ENCODE peak calls at places on chromosomes 4 and X, in six cellular contexts. One of them, this sample, is unnamed.

GRCh38 chr4:39528056-39528465 is 822 bp upstream of the UGDH start:
- DNase-seq in HFFc6: peak
- DNase-seq in D721Med: no peak
- DNase-seq in hepatocyte: no peak
- DNase-seq in fibroblast of lung: peak
- DNase-seq in GM20000: no peak
- DNase-seq in this sample: no peak

GRCh38 chr4:107683873-107684272 is 36.2 kb downstream of the PAPSS1 start:
- DNase-seq in hepatocyte: no peak
- DNase-seq in fibroblast of lung: no peak
- DNase-seq in HFFc6: no peak
- DNase-seq in D721Med: no peak
- DNase-seq in GM20000: no peak
- DNase-seq in this sample: no peak

GRCh38 chr4:48175328-48175727 is 41.3 kb upstream of the TXK start:
- DNase-seq in hepatocyte: no peak
- DNase-seq in HFFc6: no peak
- DNase-seq in fibroblast of lung: no peak
- DNase-seq in GM20000: no peak
- DNase-seq in D721Med: no peak
- DNase-seq in this sample: no peak

GRCh38 chr4:108620933-108621905 is 843 bp downstream of the RPL34 start:
- DNase-seq in fibroblast of lung: peak
- DNase-seq in HFFc6: no peak
- DNase-seq in D721Med: no peak
- DNase-seq in GM20000: no peak
- DNase-seq in hepatocyte: no peak
- DNase-seq in this sample: no peak

GRCh38 chrX:115679460-115679859 is 118.5 kb downstream of the PLS3 start:
- DNase-seq in GM20000: no peak
- DNase-seq in fibroblast of lung: peak
- DNase-seq in D721Med: no peak
- DNase-seq in HFFc6: peak
- DNase-seq in hepatocyte: peak
- DNase-seq in this sample: no peak

GRCh38 chr4:40722576-40723161 is 27.1 kb upstream of the NSUN7 start:
- DNase-seq in hepatocyte: peak
- DNase-seq in D721Med: no peak
- DNase-seq in GM20000: peak
- DNase-seq in HFFc6: no peak
- DNase-seq in fibroblast of lung: no peak
- DNase-seq in this sample: no peak

GRCh38 chr4:2745516-2745915 is 10.6 kb downstream of the TNIP2 start:
- DNase-seq in D721Med: no peak
- DNase-seq in hepatocyte: no peak
- DNase-seq in HFFc6: no peak
- DNase-seq in GM20000: no peak
- DNase-seq in fibroblast of lung: no peak
- DNase-seq in this sample: no peak

GRCh38 chr4:128571747-128572146 is 237.8 kb upstream of the JADE1 start:
- DNase-seq in D721Med: no peak
- DNase-seq in HFFc6: peak
- DNase-seq in hepatocyte: peak
- DNase-seq in fibroblast of lung: peak
- DNase-seq in GM20000: no peak
- DNase-seq in this sample: no peak

GRCh38 chrX:2325076-2325784 is 175.5 kb downstream of the DHRSX start:
- DNase-seq in HFFc6: peak
- DNase-seq in D721Med: no peak
- DNase-seq in GM20000: no peak
- DNase-seq in hepatocyte: no peak
- DNase-seq in fibroblast of lung: peak
- DNase-seq in this sample: no peak

GRCh38 chr4:118834960-118835895 is 698 bp downstream of the SEC24D start:
- DNase-seq in hepatocyte: peak
- DNase-seq in GM20000: peak
- DNase-seq in HFFc6: peak
- DNase-seq in fibroblast of lung: peak
- DNase-seq in D721Med: no peak
- DNase-seq in this sample: peak

GRCh38 chr4:65018313-65018712 is 609.1 kb upstream of the TECRL start:
- DNase-seq in GM20000: no peak
- DNase-seq in hepatocyte: no peak
- DNase-seq in fibroblast of lung: no peak
- DNase-seq in HFFc6: no peak
- DNase-seq in D721Med: no peak
- DNase-seq in this sample: no peak

GRCh38 chrX:141839856-141840255 is 1.7 kb downstream of the MAGEC3 start:
- DNase-seq in GM20000: no peak
- DNase-seq in hepatocyte: no peak
- DNase-seq in fibroblast of lung: peak
- DNase-seq in HFFc6: peak
- DNase-seq in D721Med: no peak
- DNase-seq in this sample: no peak

GRCh38 chrX:110142096-110142495 is 139.2 kb downstream of the TMEM164 start:
- DNase-seq in GM20000: no peak
- DNase-seq in fibroblast of lung: no peak
- DNase-seq in HFFc6: no peak
- DNase-seq in D721Med: no peak
- DNase-seq in hepatocyte: no peak
- DNase-seq in this sample: no peak

GRCh38 chr4:23269583-23269982 is 576.8 kb downstream of the GBA3 start:
- DNase-seq in fibroblast of lung: no peak
- DNase-seq in hepatocyte: no peak
- DNase-seq in HFFc6: no peak
- DNase-seq in D721Med: no peak
- DNase-seq in GM20000: no peak
- DNase-seq in this sample: no peak

GRCh38 chrX:130184857-130185256 is 13.1 kb downstream of the RAB33A start:
- DNase-seq in D721Med: no peak
- DNase-seq in HFFc6: no peak
- DNase-seq in hepatocyte: no peak
- DNase-seq in GM20000: no peak
- DNase-seq in fibroblast of lung: no peak
- DNase-seq in this sample: no peak

GRCh38 chrX:73127700-73128241 is 48.5 kb upstream of the PABPC1L2A start:
- DNase-seq in GM20000: no peak
- DNase-seq in HFFc6: no peak
- DNase-seq in hepatocyte: peak
- DNase-seq in fibroblast of lung: no peak
- DNase-seq in D721Med: no peak
- DNase-seq in this sample: no peak

GRCh38 chr4:105472871-105473339 is 957 bp downstream of the PPA2 start:
- DNase-seq in fibroblast of lung: peak
- DNase-seq in hepatocyte: no peak
- DNase-seq in D721Med: no peak
- DNase-seq in GM20000: no peak
- DNase-seq in HFFc6: no peak
- DNase-seq in this sample: no peak

GRCh38 chr4:170259631-170260153 is 169.9 kb upstream of the AADAT start:
- DNase-seq in HFFc6: peak
- DNase-seq in D721Med: no peak
- DNase-seq in hepatocyte: peak
- DNase-seq in GM20000: peak
- DNase-seq in fibroblast of lung: peak
- DNase-seq in this sample: peak

GRCh38 chr4:147714575-147715401 is 17.1 kb upstream of the ARHGAP10 start:
- DNase-seq in hepatocyte: no peak
- DNase-seq in D721Med: no peak
- DNase-seq in GM20000: no peak
- DNase-seq in fibroblast of lung: peak
- DNase-seq in HFFc6: peak
- DNase-seq in this sample: no peak

GRCh38 chr4:2812985-2813384 is 20.1 kb downstream of the SH3BP2 start:
- DNase-seq in D721Med: no peak
- DNase-seq in fibroblast of lung: no peak
- DNase-seq in hepatocyte: no peak
- DNase-seq in GM20000: no peak
- DNase-seq in HFFc6: no peak
- DNase-seq in this sample: no peak

GRCh38 chr4:89290727-89291126 is 16.9 kb downstream of the GPRIN3 start:
- DNase-seq in D721Med: no peak
- DNase-seq in fibroblast of lung: no peak
- DNase-seq in HFFc6: no peak
- DNase-seq in hepatocyte: no peak
- DNase-seq in GM20000: no peak
- DNase-seq in this sample: no peak

GRCh38 chrX:1455948-1456280 is 3.2 kb upstream of the ASMTL start:
- DNase-seq in GM20000: no peak
- DNase-seq in HFFc6: no peak
- DNase-seq in fibroblast of lung: no peak
- DNase-seq in hepatocyte: no peak
- DNase-seq in D721Med: no peak
- DNase-seq in this sample: no peak

GRCh38 chr4:5266991-5267390 is 215.7 kb downstream of the STK32B start:
- DNase-seq in hepatocyte: no peak
- DNase-seq in D721Med: no peak
- DNase-seq in GM20000: no peak
- DNase-seq in fibroblast of lung: peak
- DNase-seq in HFFc6: no peak
- DNase-seq in this sample: no peak

GRCh38 chr4:39342731-39343130 is 23.4 kb downstream of the RFC1 start:
- DNase-seq in D721Med: no peak
- DNase-seq in hepatocyte: no peak
- DNase-seq in HFFc6: no peak
- DNase-seq in GM20000: no peak
- DNase-seq in fibroblast of lung: no peak
- DNase-seq in this sample: no peak

DNA sequence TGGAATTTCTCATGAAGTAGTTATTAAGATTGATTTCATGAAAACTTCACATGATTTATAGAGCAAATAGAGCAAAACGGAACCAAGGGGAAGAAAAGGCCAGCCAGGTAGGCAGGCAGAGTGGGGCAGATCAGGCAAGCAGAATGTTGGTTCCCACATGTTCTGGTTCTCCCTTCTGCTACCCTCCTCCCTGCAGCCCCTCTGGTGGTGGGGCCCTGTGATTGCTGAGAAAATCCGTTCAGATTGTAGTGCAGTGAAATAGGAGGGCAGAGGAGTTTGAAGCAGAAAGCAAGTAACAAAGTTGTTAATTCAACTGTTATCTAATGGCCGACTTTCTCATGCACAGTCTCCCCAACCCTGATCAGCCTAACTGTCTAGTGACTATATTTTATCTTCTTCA is 185.3 kb downstream of the MID1IP1 start:
- DNase-seq in D721Med: no peak
- DNase-seq in hepatocyte: no peak
- DNase-seq in GM20000: no peak
- DNase-seq in HFFc6: no peak
- DNase-seq in fibroblast of lung: no peak
- DNase-seq in this sample: no peak
- TF ChIP-seq CTCF in D721Med: no peak
- TF ChIP-seq CTCF in hepatocyte: no peak
- TF ChIP-seq CTCF in GM20000: no peak
- TF ChIP-seq CTCF in HFFc6: no peak
- TF ChIP-seq CTCF in fibroblast of lung: no peak
- TF ChIP-seq CTCF in this sample: no peak

GRCh38 chrX:103536732-103537131 is 17.4 kb upstream of the RAB40A start:
- DNase-seq in HFFc6: no peak
- DNase-seq in GM20000: no peak
- DNase-seq in D721Med: no peak
- DNase-seq in hepatocyte: no peak
- DNase-seq in fibroblast of lung: no peak
- DNase-seq in this sample: no peak
- TF ChIP-seq CTCF in HFFc6: no peak
- TF ChIP-seq CTCF in GM20000: no peak
- TF ChIP-seq CTCF in D721Med: no peak
- TF ChIP-seq CTCF in hepatocyte: no peak
- TF ChIP-seq CTCF in fibroblast of lung: no peak
- TF ChIP-seq CTCF in this sample: no peak

DNA sequence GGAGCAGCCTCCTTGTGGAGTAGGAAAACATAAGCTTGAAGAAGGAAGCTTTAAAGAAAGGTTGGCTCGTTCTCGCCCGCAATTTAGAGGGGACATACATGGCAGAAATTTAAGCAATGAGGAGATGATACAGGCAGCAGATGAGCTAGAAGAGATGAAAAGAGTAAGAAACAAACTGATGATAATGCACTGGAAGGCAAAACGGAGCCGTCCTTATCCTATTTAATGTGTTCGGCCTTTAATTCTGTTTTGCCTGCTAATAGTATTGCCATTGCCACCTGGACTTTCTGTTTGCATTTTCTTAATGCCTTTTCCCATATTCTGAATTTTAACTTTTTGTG is 1.4 kb downstream of the TCEAL1 start:
- DNase-seq in HFFc6: no peak
- DNase-seq in GM20000: no peak
- DNase-seq in D721Med: no peak
- DNase-seq in fibroblast of lung: no peak
- DNase-seq in hepatocyte: no peak
- DNase-seq in this sample: no peak
- TF ChIP-seq CTCF in HFFc6: peak
- TF ChIP-seq CTCF in GM20000: no peak
- TF ChIP-seq CTCF in D721Med: no peak
- TF ChIP-seq CTCF in fibroblast of lung: no peak
- TF ChIP-seq CTCF in hepatocyte: no peak
- TF ChIP-seq CTCF in this sample: no peak

GRCh38 chr4:153063490-153063889 is 127.4 kb downstream of the FHDC1 start:
- DNase-seq in D721Med: no peak
- DNase-seq in HFFc6: no peak
- DNase-seq in hepatocyte: peak
- DNase-seq in GM20000: no peak
- DNase-seq in fibroblast of lung: no peak
- DNase-seq in this sample: no peak

GRCh38 chr4:153060191-153060590 is 124.1 kb downstream of the FHDC1 start:
- DNase-seq in GM20000: no peak
- DNase-seq in hepatocyte: no peak
- DNase-seq in HFFc6: no peak
- DNase-seq in fibroblast of lung: no peak
- DNase-seq in D721Med: no peak
- DNase-seq in this sample: no peak

GRCh38 chr4:153062652-153063168 is 126.6 kb downstream of the FHDC1 start:
- DNase-seq in fibroblast of lung: no peak
- DNase-seq in D721Med: no peak
- DNase-seq in hepatocyte: no peak
- DNase-seq in HFFc6: no peak
- DNase-seq in GM20000: no peak
- DNase-seq in this sample: no peak

GRCh38 chr4:153064571-153064970 is 128.4 kb downstream of the FHDC1 start:
- DNase-seq in D721Med: no peak
- DNase-seq in GM20000: no peak
- DNase-seq in HFFc6: no peak
- DNase-seq in hepatocyte: peak
- DNase-seq in fibroblast of lung: no peak
- DNase-seq in this sample: no peak

DNA sequence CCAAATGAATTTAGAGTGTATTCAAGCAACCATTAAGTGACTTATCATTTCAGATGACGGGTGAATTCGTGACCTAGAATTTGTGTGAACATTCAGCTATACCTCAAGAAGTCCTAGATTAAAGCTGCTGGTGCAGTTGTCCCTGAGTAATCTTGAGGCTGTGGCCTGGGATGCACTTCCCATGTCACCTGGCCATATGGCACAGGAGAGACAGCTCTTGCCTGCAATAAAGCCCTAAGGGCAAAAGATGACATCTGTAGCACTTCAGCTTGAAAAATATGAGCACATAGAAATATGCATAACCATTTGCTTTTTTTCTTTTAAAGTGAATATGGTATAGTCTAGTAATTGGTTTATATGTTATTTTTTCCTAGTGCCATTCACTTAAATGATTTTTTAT is 125.8 kb downstream of the FHDC1 start:
- DNase-seq in D721Med: no peak
- DNase-seq in GM20000: no peak
- DNase-seq in HFFc6: no peak
- DNase-seq in hepatocyte: no peak
- DNase-seq in fibroblast of lung: no peak
- DNase-seq in this sample: no peak
- TF ChIP-seq CTCF in D721Med: no peak
- TF ChIP-seq CTCF in GM20000: no peak
- TF ChIP-seq CTCF in HFFc6: no peak
- TF ChIP-seq CTCF in hepatocyte: no peak
- TF ChIP-seq CTCF in fibroblast of lung: no peak
- TF ChIP-seq CTCF in this sample: no peak